ENCODE peak calls at places on chromosomes 6 and 20, in five cellular contexts. One of them, this sample, is unnamed.

GRCh38 chr6:133208183-133208755 is 32.9 kb upstream of the EYA4 start:
- DNase-seq in foreskin keratinocyte: no peak
- DNase-seq in CD4-positive, alpha-beta memory T cell: no peak
- DNase-seq in cardiac muscle cell: no peak
- DNase-seq in caudate nucleus: no peak
- DNase-seq in this sample: no peak

GRCh38 chr6:133632206-133632605 is 256.7 kb upstream of the TCF21 start:
- DNase-seq in foreskin keratinocyte: no peak
- DNase-seq in CD4-positive, alpha-beta memory T cell: no peak
- DNase-seq in cardiac muscle cell: peak; percentile 29
- DNase-seq in caudate nucleus: no peak
- DNase-seq in this sample: no peak

GRCh38 chr6:137520520-137520919 is 26.3 kb upstream of the OLIG3 start:
- DNase-seq in foreskin keratinocyte: no peak
- DNase-seq in CD4-positive, alpha-beta memory T cell: no peak
- DNase-seq in cardiac muscle cell: no peak
- DNase-seq in caudate nucleus: no peak
- DNase-seq in this sample: no peak

GRCh38 chr6:149306967-149307366 is 10.5 kb upstream of the TAB2 start:
- DNase-seq in foreskin keratinocyte: no peak
- DNase-seq in CD4-positive, alpha-beta memory T cell: no peak
- DNase-seq in cardiac muscle cell: no peak
- DNase-seq in caudate nucleus: no peak
- DNase-seq in this sample: no peak

GRCh38 chr6:136783495-136784270 is 8.6 kb downstream of the MAP3K5 start:
- DNase-seq in foreskin keratinocyte: no peak
- DNase-seq in CD4-positive, alpha-beta memory T cell: no peak
- DNase-seq in cardiac muscle cell: no peak
- DNase-seq in caudate nucleus: no peak
- DNase-seq in this sample: no peak

GRCh38 chr6:157460182-157460999 is 79.4 kb downstream of the ZDHHC14 start:
- DNase-seq in foreskin keratinocyte: no peak
- DNase-seq in CD4-positive, alpha-beta memory T cell: no peak
- DNase-seq in cardiac muscle cell: no peak
- DNase-seq in caudate nucleus: no peak
- DNase-seq in this sample: no peak

GRCh38 chr6:123771126-123771525 is 32.5 kb upstream of the NKAIN2 start:
- DNase-seq in foreskin keratinocyte: peak; percentile 14
- DNase-seq in CD4-positive, alpha-beta memory T cell: no peak
- DNase-seq in cardiac muscle cell: no peak
- DNase-seq in caudate nucleus: no peak
- DNase-seq in this sample: no peak

GRCh38 chr6:107179004-107179403 is 63.7 kb upstream of the BEND3 start:
- DNase-seq in foreskin keratinocyte: no peak
- DNase-seq in CD4-positive, alpha-beta memory T cell: no peak
- DNase-seq in cardiac muscle cell: no peak
- DNase-seq in caudate nucleus: no peak
- DNase-seq in this sample: no peak

GRCh38 chr6:113411006-113411405 is 446.1 kb upstream of the MARCKS start:
- DNase-seq in foreskin keratinocyte: no peak
- DNase-seq in CD4-positive, alpha-beta memory T cell: no peak
- DNase-seq in cardiac muscle cell: no peak
- DNase-seq in caudate nucleus: no peak
- DNase-seq in this sample: no peak

GRCh38 chr20:13878600-13878999 is 93.8 kb downstream of the NDUFAF5 start:
- DNase-seq in foreskin keratinocyte: no peak
- DNase-seq in CD4-positive, alpha-beta memory T cell: no peak
- DNase-seq in cardiac muscle cell: no peak
- DNase-seq in caudate nucleus: no peak
- DNase-seq in this sample: no peak

GRCh38 chr6:170003027-170003426 is 251.6 kb downstream of the ERMARD start:
- DNase-seq in foreskin keratinocyte: no peak
- DNase-seq in CD4-positive, alpha-beta memory T cell: no peak
- DNase-seq in cardiac muscle cell: no peak
- DNase-seq in caudate nucleus: no peak
- DNase-seq in this sample: no peak

GRCh38 chr6:129661478-129662405 is 48.2 kb downstream of the ARHGAP18 start:
- DNase-seq in foreskin keratinocyte: no peak
- DNase-seq in CD4-positive, alpha-beta memory T cell: no peak
- DNase-seq in cardiac muscle cell: no peak
- DNase-seq in caudate nucleus: no peak
- DNase-seq in this sample: peak; percentile 4

GRCh38 chr20:44137210-44137781 is 49.7 kb downstream of the JPH2 start:
- DNase-seq in foreskin keratinocyte: peak; percentile 18
- DNase-seq in CD4-positive, alpha-beta memory T cell: no peak
- DNase-seq in cardiac muscle cell: peak; percentile 97
- DNase-seq in caudate nucleus: no peak
- DNase-seq in this sample: no peak

GRCh38 chr20:47888351-47888750 is 103.1 kb upstream of the SULF2 start:
- DNase-seq in foreskin keratinocyte: no peak
- DNase-seq in CD4-positive, alpha-beta memory T cell: no peak
- DNase-seq in cardiac muscle cell: no peak
- DNase-seq in caudate nucleus: no peak
- DNase-seq in this sample: no peak

GRCh38 chr6:168299541-168300511 is 19.8 kb downstream of the DACT2 start:
- DNase-seq in foreskin keratinocyte: no peak
- DNase-seq in CD4-positive, alpha-beta memory T cell: no peak
- DNase-seq in cardiac muscle cell: no peak
- DNase-seq in caudate nucleus: no peak
- DNase-seq in this sample: no peak

GRCh38 chr6:20302702-20303251 is 90.5 kb upstream of the MBOAT1 start:
- DNase-seq in foreskin keratinocyte: no peak
- DNase-seq in CD4-positive, alpha-beta memory T cell: no peak
- DNase-seq in cardiac muscle cell: peak; percentile 39
- DNase-seq in caudate nucleus: no peak
- DNase-seq in this sample: no peak

GRCh38 chr6:89385156-89385667 is 26.9 kb downstream of the RRAGD start:
- DNase-seq in foreskin keratinocyte: peak; percentile 93
- DNase-seq in CD4-positive, alpha-beta memory T cell: no peak
- DNase-seq in cardiac muscle cell: no peak
- DNase-seq in caudate nucleus: no peak
- DNase-seq in this sample: no peak

GRCh38 chr6:128235556-128235955 is 284.8 kb downstream of the PTPRK start:
- DNase-seq in foreskin keratinocyte: peak; percentile 64
- DNase-seq in CD4-positive, alpha-beta memory T cell: no peak
- DNase-seq in cardiac muscle cell: no peak
- DNase-seq in caudate nucleus: no peak
- DNase-seq in this sample: no peak

GRCh38 chr6:151330130-151330715 is 61.1 kb downstream of the ZBTB2 start:
- DNase-seq in foreskin keratinocyte: no peak
- DNase-seq in CD4-positive, alpha-beta memory T cell: no peak
- DNase-seq in cardiac muscle cell: no peak
- DNase-seq in caudate nucleus: no peak
- DNase-seq in this sample: no peak

GRCh38 chr6:91437295-91437694 is 850.4 kb upstream of the MAP3K7 start:
- DNase-seq in foreskin keratinocyte: no peak
- DNase-seq in CD4-positive, alpha-beta memory T cell: no peak
- DNase-seq in cardiac muscle cell: no peak
- DNase-seq in caudate nucleus: no peak
- DNase-seq in this sample: no peak

GRCh38 chr6:125104425-125104824 is 49.1 kb upstream of the TPD52L1 start:
- DNase-seq in foreskin keratinocyte: peak; percentile 85
- DNase-seq in CD4-positive, alpha-beta memory T cell: no peak
- DNase-seq in cardiac muscle cell: peak; percentile 26
- DNase-seq in caudate nucleus: no peak
- DNase-seq in this sample: no peak

GRCh38 chr20:33830371-33830770 is 19.2 kb downstream of the CHMP4B start:
- DNase-seq in foreskin keratinocyte: no peak
- DNase-seq in CD4-positive, alpha-beta memory T cell: no peak
- DNase-seq in cardiac muscle cell: no peak
- DNase-seq in caudate nucleus: no peak
- DNase-seq in this sample: no peak
- H3K27ac ChIP-seq in foreskin keratinocyte: no peak overlapping the region
- H3K27ac ChIP-seq in CD4-positive, alpha-beta memory T cell: no peak overlapping the region
- H3K27ac ChIP-seq in cardiac muscle cell: no peak overlapping the region
- H3K27ac ChIP-seq in caudate nucleus: no peak overlapping the region
- H3K27ac ChIP-seq in this sample: no peak overlapping the region

DNA sequence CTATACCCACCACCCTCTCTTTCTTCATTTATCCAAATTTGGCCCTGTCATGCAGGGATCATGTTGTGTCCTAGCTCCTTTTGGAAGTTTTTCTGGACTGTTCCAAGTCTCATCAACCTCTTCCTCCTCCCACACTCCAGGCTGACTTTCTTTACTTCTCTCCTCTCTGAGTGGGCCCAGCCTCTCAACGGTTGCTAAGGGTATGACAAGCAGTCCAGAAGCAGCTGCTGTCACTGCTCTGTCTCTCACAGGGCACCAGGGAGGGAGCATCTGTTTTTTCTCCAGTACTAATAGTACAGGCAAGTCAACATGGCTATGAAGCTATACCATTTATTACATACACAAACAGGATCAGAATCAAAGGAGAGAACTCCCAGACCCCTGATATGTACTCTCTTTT is 8.2 kb downstream of the NT5DC1 start:
- DNase-seq in foreskin keratinocyte: no peak
- DNase-seq in CD4-positive, alpha-beta memory T cell: no peak
- DNase-seq in cardiac muscle cell: peak; percentile 36
- DNase-seq in caudate nucleus: no peak
- DNase-seq in this sample: no peak
- H3K27ac ChIP-seq in foreskin keratinocyte: no peak overlapping the region
- H3K27ac ChIP-seq in CD4-positive, alpha-beta memory T cell: no peak overlapping the region
- H3K27ac ChIP-seq in cardiac muscle cell: no peak overlapping the region
- H3K27ac ChIP-seq in caudate nucleus: peak overlapping the region; percentile 8
- H3K27ac ChIP-seq in this sample: no peak overlapping the region

DNA sequence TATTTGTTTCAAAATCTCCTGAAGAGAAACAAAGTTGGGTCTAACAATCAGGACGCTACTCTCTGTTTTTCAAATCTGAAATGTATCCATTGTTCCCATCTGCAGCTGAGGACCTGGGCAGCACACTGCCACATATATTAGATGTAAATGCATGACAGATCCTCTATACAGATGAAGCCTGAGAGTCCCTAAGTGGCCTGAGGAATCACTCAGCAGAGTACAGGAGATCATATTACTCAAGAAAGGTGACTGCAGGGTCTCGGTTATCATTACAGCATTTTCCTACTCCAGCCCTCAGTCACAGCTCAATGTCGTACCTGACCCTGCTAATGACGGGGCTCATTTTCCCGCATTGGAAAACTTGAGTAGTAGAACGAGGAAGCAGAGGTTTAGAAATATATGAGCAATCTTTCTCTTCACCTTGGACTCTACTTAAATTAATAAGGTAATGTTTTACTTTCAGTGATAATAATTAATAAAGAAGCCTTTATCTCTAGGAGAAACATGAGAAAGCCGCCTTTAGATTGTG is 256.2 kb upstream of the IRAK1BP1 start:
- DNase-seq in foreskin keratinocyte: no peak
- DNase-seq in CD4-positive, alpha-beta memory T cell: no peak
- DNase-seq in cardiac muscle cell: peak; percentile 27
- DNase-seq in caudate nucleus: no peak
- DNase-seq in this sample: no peak
- H3K27ac ChIP-seq in foreskin keratinocyte: no peak overlapping the region
- H3K27ac ChIP-seq in CD4-positive, alpha-beta memory T cell: no peak overlapping the region
- H3K27ac ChIP-seq in cardiac muscle cell: no peak overlapping the region
- H3K27ac ChIP-seq in caudate nucleus: no peak overlapping the region
- H3K27ac ChIP-seq in this sample: no peak overlapping the region

GRCh38 chr6:32184084-32184640 is at the start of gene AGER:
- DNase-seq in foreskin keratinocyte: no peak
- DNase-seq in CD4-positive, alpha-beta memory T cell: no peak
- DNase-seq in cardiac muscle cell: no peak
- DNase-seq in caudate nucleus: no peak
- DNase-seq in this sample: no peak
- H3K27ac ChIP-seq in foreskin keratinocyte: peak within 1 kb of the TSS; percentile 50
- H3K27ac ChIP-seq in CD4-positive, alpha-beta memory T cell: peak within 1 kb of the TSS; percentile 70
- H3K27ac ChIP-seq in cardiac muscle cell: peak within 1 kb of the TSS; percentile 71
- H3K27ac ChIP-seq in caudate nucleus: no peak within 1 kb of the TSS
- H3K27ac ChIP-seq in this sample: no peak within 1 kb of the TSS

DNA sequence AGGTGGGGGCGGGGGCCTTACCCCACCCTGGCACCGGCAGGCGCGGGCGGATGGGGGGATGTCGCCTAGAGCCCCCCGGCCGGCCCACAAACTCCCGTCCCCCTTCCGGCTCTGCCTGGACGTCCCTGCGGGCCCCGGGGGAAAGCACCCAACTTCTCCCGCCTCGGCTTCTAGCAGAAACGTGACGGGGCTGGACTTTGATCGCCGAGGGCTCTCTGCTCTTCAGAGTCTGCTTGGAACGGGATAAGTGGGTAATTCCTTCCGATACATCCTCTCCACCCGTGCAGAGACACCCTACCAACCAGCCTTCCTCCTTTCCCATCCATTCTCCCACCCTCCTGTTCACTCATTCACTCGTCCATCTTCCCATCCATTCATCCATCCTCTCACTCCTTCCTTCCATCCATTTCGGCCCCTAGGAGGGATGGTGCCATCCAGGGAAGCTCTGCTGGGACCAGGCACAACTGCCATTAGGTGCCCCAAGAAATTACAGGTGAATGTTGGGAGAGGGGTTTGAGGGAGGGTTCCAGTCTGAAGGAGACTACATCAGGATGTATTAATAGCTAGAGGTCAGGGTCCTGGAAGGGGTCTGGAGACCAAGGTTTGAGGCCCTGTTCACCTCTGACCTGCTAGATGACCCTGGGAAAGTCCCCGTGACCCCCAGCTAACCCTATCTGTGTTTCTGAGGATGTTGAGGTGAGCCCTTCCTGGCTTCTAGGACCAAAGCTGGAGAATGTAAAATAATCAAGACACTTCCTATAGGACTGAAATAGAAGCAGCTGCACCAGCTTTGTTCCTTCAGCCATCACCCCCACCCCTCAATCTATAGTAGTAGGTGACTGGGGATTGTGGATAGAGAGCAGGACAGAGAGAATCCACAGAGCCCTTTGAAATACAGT is 518 bp downstream of the TTLL9 start:
- DNase-seq in foreskin keratinocyte: no peak
- DNase-seq in CD4-positive, alpha-beta memory T cell: no peak
- DNase-seq in cardiac muscle cell: no peak
- DNase-seq in caudate nucleus: no peak
- DNase-seq in this sample: no peak
- H3K27ac ChIP-seq in foreskin keratinocyte: no peak overlapping the region
- H3K27ac ChIP-seq in CD4-positive, alpha-beta memory T cell: no peak overlapping the region
- H3K27ac ChIP-seq in cardiac muscle cell: no peak overlapping the region
- H3K27ac ChIP-seq in caudate nucleus: peak overlapping the region; percentile 83
- H3K27ac ChIP-seq in this sample: peak overlapping the region; percentile 78

DNA sequence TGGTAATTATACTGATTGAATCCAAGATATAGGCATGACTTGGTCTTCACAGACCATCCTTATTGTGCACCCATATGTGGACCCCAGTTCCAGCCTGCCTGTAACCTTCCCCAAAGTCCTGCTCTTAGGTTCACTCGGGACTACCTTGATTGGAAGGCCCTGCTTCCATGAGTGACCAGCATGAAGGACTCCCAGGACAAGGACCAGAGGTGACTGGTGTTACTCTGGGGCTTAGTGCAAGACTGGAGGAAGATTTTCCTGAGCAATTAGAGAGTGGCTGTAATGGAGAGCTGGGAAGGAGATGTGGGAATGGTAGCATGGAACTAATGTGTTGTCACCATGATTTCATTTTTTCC is 15.1 kb downstream of the BRD2 start:
- DNase-seq in foreskin keratinocyte: no peak
- DNase-seq in CD4-positive, alpha-beta memory T cell: no peak
- DNase-seq in cardiac muscle cell: no peak
- DNase-seq in caudate nucleus: no peak
- DNase-seq in this sample: no peak
- H3K27ac ChIP-seq in foreskin keratinocyte: no peak overlapping the region
- H3K27ac ChIP-seq in CD4-positive, alpha-beta memory T cell: no peak overlapping the region
- H3K27ac ChIP-seq in cardiac muscle cell: peak overlapping the region; percentile 35
- H3K27ac ChIP-seq in caudate nucleus: no peak overlapping the region
- H3K27ac ChIP-seq in this sample: no peak overlapping the region

This sample was measured in substantia nigra.